ENCODE peak calls at places on chromosome 4, in four cellular contexts. One of them, this sample, is unnamed.

GRCh38 chr4:4574792-4575191 is 32.9 kb upstream of the STX18 start:
- DNase-seq in AG10803: peak
- DNase-seq in cardiac fibroblast: peak
- DNase-seq in upper lobe of right lung: peak
- DNase-seq in this sample: no peak

GRCh38 chr4:170198742-170199141 is 109.0 kb upstream of the AADAT start:
- DNase-seq in AG10803: no peak
- DNase-seq in cardiac fibroblast: peak
- DNase-seq in upper lobe of right lung: no peak
- DNase-seq in this sample: no peak

GRCh38 chr4:153335665-153336064 is 8.8 kb upstream of the MND1 start:
- DNase-seq in AG10803: peak
- DNase-seq in cardiac fibroblast: peak
- DNase-seq in upper lobe of right lung: no peak
- DNase-seq in this sample: no peak

GRCh38 chr4:165965503-165965902 is 92.5 kb downstream of the TLL1 start:
- DNase-seq in AG10803: no peak
- DNase-seq in cardiac fibroblast: peak
- DNase-seq in upper lobe of right lung: no peak
- DNase-seq in this sample: no peak

GRCh38 chr4:10163296-10163695 is 46.7 kb upstream of the WDR1 start:
- DNase-seq in AG10803: no peak
- DNase-seq in cardiac fibroblast: no peak
- DNase-seq in upper lobe of right lung: no peak
- DNase-seq in this sample: no peak

GRCh38 chr4:164467493-164467892 is 286.4 kb upstream of the SMIM31 start:
- DNase-seq in AG10803: no peak
- DNase-seq in cardiac fibroblast: no peak
- DNase-seq in upper lobe of right lung: no peak
- DNase-seq in this sample: no peak

GRCh38 chr4:66899422-66900065 is 645.8 kb downstream of the CENPC start:
- DNase-seq in AG10803: no peak
- DNase-seq in cardiac fibroblast: no peak
- DNase-seq in upper lobe of right lung: no peak
- DNase-seq in this sample: no peak

GRCh38 chr4:68591204-68591603 is 15.1 kb upstream of the UGT2B17 start:
- DNase-seq in AG10803: no peak
- DNase-seq in cardiac fibroblast: no peak
- DNase-seq in upper lobe of right lung: no peak
- DNase-seq in this sample: no peak

GRCh38 chr4:24322517-24322916 is 261.8 kb downstream of the DHX15 start:
- DNase-seq in AG10803: peak
- DNase-seq in cardiac fibroblast: peak
- DNase-seq in upper lobe of right lung: no peak
- DNase-seq in this sample: no peak

GRCh38 chr4:3043272-3044020 is 30.9 kb downstream of the HTT-AS start:
- DNase-seq in AG10803: no peak
- DNase-seq in cardiac fibroblast: no peak
- DNase-seq in upper lobe of right lung: no peak
- DNase-seq in this sample: no peak

GRCh38 chr4:116952530-116953108 is 132.8 kb downstream of the TRAM1L1 start:
- DNase-seq in AG10803: no peak
- DNase-seq in cardiac fibroblast: no peak
- DNase-seq in upper lobe of right lung: no peak
- DNase-seq in this sample: no peak

DNA sequence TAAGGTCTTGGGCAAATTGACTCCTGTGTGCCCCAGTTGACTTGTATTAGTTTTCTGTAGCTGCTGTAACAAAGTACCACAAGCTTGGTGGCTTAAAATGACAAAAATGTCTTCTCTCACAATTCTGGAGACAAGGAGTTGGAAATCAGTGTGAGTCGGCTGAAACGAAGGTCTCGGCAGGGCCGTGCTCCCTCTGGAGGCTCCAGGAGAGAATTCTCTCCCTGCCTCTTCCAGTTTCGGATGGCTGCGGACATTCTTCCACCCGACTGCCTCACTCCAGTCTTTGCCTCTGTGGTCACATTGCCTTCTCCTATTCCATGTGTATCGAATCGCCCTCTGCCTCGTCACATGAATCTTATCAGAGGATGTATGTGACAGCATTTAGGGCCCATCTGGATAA is 66.0 kb upstream of the PHOX2B start:
- DNase-seq in AG10803: peak
- DNase-seq in cardiac fibroblast: peak
- DNase-seq in upper lobe of right lung: no peak
- DNase-seq in this sample: no peak
- TF ChIP-seq CTCF in AG10803: peak
- TF ChIP-seq CTCF in cardiac fibroblast: peak
- TF ChIP-seq CTCF in upper lobe of right lung: peak
- TF ChIP-seq CTCF in this sample: no peak

GRCh38 chr4:21507439-21507838 is 441.1 kb downstream of the KCNIP4 start:
- DNase-seq in AG10803: no peak
- DNase-seq in cardiac fibroblast: peak
- DNase-seq in upper lobe of right lung: no peak
- DNase-seq in this sample: no peak
- TF ChIP-seq CTCF in AG10803: no peak
- TF ChIP-seq CTCF in cardiac fibroblast: peak
- TF ChIP-seq CTCF in upper lobe of right lung: no peak
- TF ChIP-seq CTCF in this sample: peak

GRCh38 chr4:119136541-119136940 is 909 bp downstream of the MYOZ2 start:
- DNase-seq in AG10803: no peak
- DNase-seq in cardiac fibroblast: peak
- DNase-seq in upper lobe of right lung: no peak
- DNase-seq in this sample: no peak
- TF ChIP-seq CTCF in AG10803: no peak
- TF ChIP-seq CTCF in cardiac fibroblast: no peak
- TF ChIP-seq CTCF in upper lobe of right lung: no peak
- TF ChIP-seq CTCF in this sample: no peak

GRCh38 chr4:1167244-1167949 is 5.0 kb downstream of the SPON2 start:
- DNase-seq in AG10803: peak
- DNase-seq in cardiac fibroblast: peak
- DNase-seq in upper lobe of right lung: peak
- DNase-seq in this sample: peak
- TF ChIP-seq CTCF in AG10803: peak
- TF ChIP-seq CTCF in cardiac fibroblast: peak
- TF ChIP-seq CTCF in upper lobe of right lung: peak
- TF ChIP-seq CTCF in this sample: peak

GRCh38 chr4:187175197-187175596 is 451.5 kb upstream of the FAT1 start:
- DNase-seq in AG10803: no peak
- DNase-seq in cardiac fibroblast: no peak
- DNase-seq in upper lobe of right lung: no peak
- DNase-seq in this sample: no peak
- TF ChIP-seq CTCF in AG10803: peak
- TF ChIP-seq CTCF in cardiac fibroblast: peak
- TF ChIP-seq CTCF in upper lobe of right lung: no peak
- TF ChIP-seq CTCF in this sample: no peak

GRCh38 chr4:20313237-20314030 is 61.7 kb downstream of the SLIT2 start:
- DNase-seq in AG10803: no peak
- DNase-seq in cardiac fibroblast: no peak
- DNase-seq in upper lobe of right lung: no peak
- DNase-seq in this sample: no peak
- TF ChIP-seq CTCF in AG10803: no peak
- TF ChIP-seq CTCF in cardiac fibroblast: no peak
- TF ChIP-seq CTCF in upper lobe of right lung: no peak
- TF ChIP-seq CTCF in this sample: peak

GRCh38 chr4:65089666-65090065 is 580.6 kb downstream of the EPHA5 start:
- DNase-seq in AG10803: no peak
- DNase-seq in cardiac fibroblast: peak
- DNase-seq in upper lobe of right lung: no peak
- DNase-seq in this sample: no peak
- TF ChIP-seq CTCF in AG10803: no peak
- TF ChIP-seq CTCF in cardiac fibroblast: peak
- TF ChIP-seq CTCF in upper lobe of right lung: no peak
- TF ChIP-seq CTCF in this sample: no peak

GRCh38 chr4:121376541-121376940 is 4.3 kb downstream of the QRFPR start:
- DNase-seq in AG10803: no peak
- DNase-seq in cardiac fibroblast: no peak
- DNase-seq in upper lobe of right lung: peak
- DNase-seq in this sample: no peak

GRCh38 chr4:121375262-121375661 is 5.6 kb downstream of the QRFPR start:
- DNase-seq in AG10803: peak
- DNase-seq in cardiac fibroblast: peak
- DNase-seq in upper lobe of right lung: no peak
- DNase-seq in this sample: no peak

GRCh38 chr4:121376097-121376496 is 4.7 kb downstream of the QRFPR start:
- DNase-seq in AG10803: no peak
- DNase-seq in cardiac fibroblast: no peak
- DNase-seq in upper lobe of right lung: no peak
- DNase-seq in this sample: no peak

GRCh38 chr4:121373841-121374240 is 7.0 kb downstream of the QRFPR start:
- DNase-seq in AG10803: no peak
- DNase-seq in cardiac fibroblast: no peak
- DNase-seq in upper lobe of right lung: no peak
- DNase-seq in this sample: no peak

DNA sequence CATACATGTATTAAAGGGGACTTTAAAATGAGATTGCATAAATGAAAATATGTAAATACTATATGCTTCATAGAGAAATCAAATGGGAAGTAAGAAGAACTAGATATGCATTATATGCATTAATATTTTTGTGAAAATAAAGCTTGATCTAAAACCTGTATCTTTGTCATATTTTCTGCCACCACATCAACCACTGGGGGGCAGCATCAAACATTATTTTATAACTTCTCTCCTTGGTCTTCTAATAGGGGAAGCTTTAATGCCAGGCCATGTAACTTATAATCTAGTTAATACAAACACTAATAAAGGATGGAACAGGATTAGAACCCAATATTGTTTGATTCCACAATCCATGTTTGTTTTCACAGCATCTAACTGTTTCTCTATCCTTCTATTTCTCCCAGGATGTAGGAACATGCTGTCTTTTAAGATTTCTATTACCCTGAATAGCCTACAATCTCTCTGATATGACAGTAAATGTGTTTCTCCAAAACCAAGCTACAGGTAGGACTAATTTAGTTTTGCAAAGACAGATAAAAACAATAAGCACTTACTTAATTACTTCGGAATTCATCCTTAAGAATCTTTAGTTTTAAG is 10.0 kb downstream of the QRFPR start:
- DNase-seq in AG10803: peak
- DNase-seq in cardiac fibroblast: peak
- DNase-seq in upper lobe of right lung: no peak
- DNase-seq in this sample: peak
- TF ChIP-seq CTCF in AG10803: peak
- TF ChIP-seq CTCF in cardiac fibroblast: peak
- TF ChIP-seq CTCF in upper lobe of right lung: peak
- TF ChIP-seq CTCF in this sample: peak